ENCODE peak calls at places on chromosome 9, in eight cellular contexts. G, C, R, N, M, Q, J and P are unnamed samples.

GRCh38 chr9:16029056-16029615 is 476.3 kb downstream of the CCDC171 start:
- DNase-seq in G (peak; percentile 63), R (no peak), M (no peak), N (no peak), C (no peak), J (no peak), Q (no peak), P (no peak)

GRCh38 chr9:16434522-16434921 is 435.9 kb downstream of the BNC2 start:
- DNase-seq in N (peak; percentile 9), M (no peak), C (no peak), R (no peak), G (peak; percentile 78), Q (no peak), J (no peak), P (no peak)

GRCh38 chr9:101443358-101443757 is 7.8 kb upstream of the ALDOB start:
- DNase-seq in C (peak; percentile 92), N (no peak), M (no peak), R (no peak), J (no peak), G (no peak), Q (no peak), P (no peak)

GRCh38 chr9:129584136-129584535 is 36.8 kb downstream of the C9orf50 start:
- DNase-seq in C (peak; percentile 65), R (peak; percentile 91), J (peak; percentile 77), N (peak; percentile 89), M (peak; percentile 87), Q (peak; percentile 74), G (peak; percentile 85), P (peak; percentile 71)

GRCh38 chr9:91197232-91198181 is 164.2 kb downstream of the AUH start:
- DNase-seq in R (no peak), G (peak; percentile 98), M (peak; percentile 83), Q (no peak), C (peak; percentile 89), J (peak; percentile 30), N (peak; percentile 62), P (peak; percentile 94)

GRCh38 chr9:32395483-32396216 is 11.2 kb downstream of the ACO1 start:
- DNase-seq in N (peak; percentile 10), C (peak; percentile 20), Q (no peak), M (no peak), G (peak; percentile 98), J (no peak), R (no peak), P (peak; percentile 68)

GRCh38 chr9:121682201-121682600 is 30.8 kb downstream of the DAB2IP start:
- DNase-seq in M (no peak), R (no peak), N (no peak), C (no peak), Q (no peak), G (no peak), J (no peak), P (no peak)

GRCh38 chr9:37026085-37026935 is 7.8 kb downstream of the PAX5 start:
- DNase-seq in J (peak; percentile 56), Q (no peak), C (no peak), M (no peak), N (peak; percentile 46), G (no peak), R (peak; percentile 47), P (no peak)

GRCh38 chr9:122200960-122201635 is 27.7 kb downstream of the LHX6 start:
- DNase-seq in Q (no peak), J (no peak), C (no peak), G (peak; percentile 79), M (no peak), N (no peak), R (no peak), P (no peak)

DNA sequence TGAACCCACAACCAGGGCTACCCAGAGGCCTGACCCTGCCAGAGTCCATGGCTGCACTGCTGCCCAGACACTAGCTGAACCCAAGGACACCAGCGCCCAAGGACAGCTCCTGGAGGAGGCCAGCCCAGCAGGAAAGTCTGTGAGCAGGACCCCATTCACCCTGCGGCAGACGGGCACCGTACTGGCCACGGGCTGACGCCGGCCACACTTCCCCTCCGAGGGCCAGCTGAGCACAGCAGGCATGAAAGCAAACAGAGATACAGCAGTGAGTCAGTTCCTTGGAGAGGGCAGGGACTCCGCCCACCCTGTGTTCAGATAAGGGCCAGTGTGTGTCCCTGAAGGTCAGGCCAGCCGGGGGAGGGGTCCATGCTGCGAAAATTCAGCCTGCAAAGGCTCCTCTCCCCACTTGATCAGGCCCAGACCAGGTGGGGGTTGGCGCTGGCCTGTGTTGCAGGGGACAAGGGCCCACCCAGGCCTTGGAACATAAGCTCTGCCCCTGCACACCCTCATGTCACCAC is 3.2 kb downstream of the RNF208 start:
- DNase-seq in G (peak; percentile 34), R (no peak), J (peak; percentile 61), C (peak; percentile 88), N (no peak), Q (no peak), M (no peak), P (no peak)
- H3K4me1 ChIP-seq in G (peaks cover 14% of the 10 kb centered on the region), R (peaks cover 15% of the 10 kb centered on the region), J (peaks cover 16% of the 10 kb centered on the region), C (peaks cover 12% of the 10 kb centered on the region), N (peaks cover 9% of the 10 kb centered on the region), Q (peaks cover 7% of the 10 kb centered on the region), M (peaks cover 19% of the 10 kb centered on the region), P (peaks cover 19% of the 10 kb centered on the region)

DNA sequence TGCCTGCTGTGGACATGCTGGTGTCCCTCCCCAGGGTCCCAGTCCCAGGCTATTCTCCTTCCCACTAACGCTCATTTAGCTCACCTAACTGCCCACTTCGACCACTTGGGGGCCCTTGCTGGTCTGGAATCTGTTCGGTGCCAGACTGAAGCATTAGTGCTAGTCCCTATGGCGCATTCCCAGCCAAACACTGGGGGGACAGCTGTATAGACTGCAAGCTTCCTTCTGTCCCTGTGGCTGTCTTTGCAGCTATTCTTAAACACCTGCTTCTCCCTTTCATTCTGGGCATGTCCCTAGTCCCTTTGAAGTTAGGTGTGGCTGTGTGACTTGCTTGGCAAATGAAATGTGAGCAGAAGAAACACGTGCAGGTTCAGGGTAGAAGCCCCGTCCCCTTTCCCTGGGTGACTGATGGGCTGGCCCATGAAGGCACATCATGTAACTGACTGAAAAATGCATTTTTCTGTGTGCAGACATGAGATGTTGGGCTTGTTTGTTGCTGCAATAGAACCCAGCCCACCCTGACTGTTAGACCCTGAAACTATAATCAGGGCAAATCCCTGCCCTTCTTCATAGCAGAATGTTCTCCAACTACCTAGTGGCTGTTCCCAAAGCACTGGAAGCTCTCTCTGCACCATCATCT is 134.4 kb downstream of the BARX1 start:
- DNase-seq in N (no peak), G (no peak), J (no peak), M (no peak), C (no peak), Q (no peak), R (no peak), P (no peak)
- TF ChIP-seq CTCF in N (peak; percentile 26), G (no peak), J (peak; percentile 13), M (no peak), C (no peak), Q (peak; percentile 18), R (no peak), P (no peak)

GRCh38 chr9:4171519-4171918 is 128.3 kb downstream of the GLIS3 start:
- DNase-seq in R (no peak), J (no peak), G (no peak), C (no peak), Q (no peak), N (no peak), M (no peak), P (no peak)
- H3K4me1 ChIP-seq in R (no peaks in the 10 kb centered on the region), J (no peaks in the 10 kb centered on the region), G (peaks cover 10% of the 10 kb centered on the region), C (peaks cover 8% of the 10 kb centered on the region), Q (no peaks in the 10 kb centered on the region), N (no peaks in the 10 kb centered on the region), M (no peaks in the 10 kb centered on the region), P (no peaks in the 10 kb centered on the region)

GRCh38 chr9:34333836-34334235 is 4.5 kb downstream of the NUDT2 start:
- DNase-seq in M (no peak), G (no peak), J (no peak), C (no peak), R (no peak), Q (no peak), N (no peak), P (no peak)

GRCh38 chr9:34331191-34331590 is 1.8 kb downstream of the NUDT2 start:
- DNase-seq in M (no peak), J (no peak), C (no peak), N (no peak), G (no peak), R (peak; percentile 19), Q (no peak), P (no peak)

GRCh38 chr9:34334916-34335315 is 5.5 kb downstream of the NUDT2 start:
- DNase-seq in R (no peak), N (no peak), J (no peak), Q (no peak), M (no peak), C (no peak), G (no peak), P (no peak)

GRCh38 chr9:34334337-34334824 is 5.0 kb downstream of the NUDT2 start:
- DNase-seq in M (no peak), G (peak; percentile 32), C (no peak), J (no peak), Q (no peak), N (no peak), R (no peak), P (no peak)

GRCh38 chr9:34332370-34332964 is 3.1 kb downstream of the NUDT2 start:
- DNase-seq in R (peak; percentile 58), Q (no peak), N (peak; percentile 68), G (peak; percentile 55), J (no peak), M (no peak), C (no peak), P (no peak)
- TF ChIP-seq CTCF in R (peak; percentile 81), Q (peak; percentile 68), N (peak; percentile 70), G (peak; percentile 46), J (peak; percentile 80), M (peak; percentile 19), C (peak; percentile 33), P (peak; percentile 38)